ENCODE peak calls at places on chromosomes 11 and 22, in five cellular contexts. I is A549, D is HepG2, Z is GM12878, B is K562. H is an unnamed sample. For H3K4me1, the result is how much of the 10 kb centered on the place peaks cover.

GRCh38 chr11:63867511-63867910 is 28.6 kb downstream of the MARK2 start:
- DNase-seq in B (no peak), I (no peak), D (no peak), Z (no peak), H (no peak)

GRCh38 chr11:34648036-34648435 is 27.1 kb downstream of the EHF start:
- DNase-seq in Z (no peak), B (no peak), D (no peak), I (no peak), H (no peak)

GRCh38 chr22:37802310-37803194 is 5.2 kb upstream of the GCAT start:
- DNase-seq in D (peak), I (no peak), B (peak), Z (no peak), H (peak)

GRCh38 chr22:24957043-24957442 is 4.5 kb downstream of the KIAA1671 start:
- DNase-seq in I (no peak), D (no peak), B (no peak), Z (no peak), H (no peak)

GRCh38 chr11:581752-582151 is 5.5 kb downstream of the PHRF1 start:
- DNase-seq in D (no peak), Z (no peak), B (no peak), I (no peak), H (no peak)

GRCh38 chr22:21038405-21038804 is 6.0 kb upstream of the SLC7A4 start:
- DNase-seq in D (no peak), Z (no peak), B (no peak), I (no peak), H (no peak)

GRCh38 chr11:31940396-31941037 is 129.4 kb upstream of the PAX6 start:
- DNase-seq in D (no peak), B (no peak), Z (no peak), I (no peak), H (peak)

GRCh38 chr11:114280696-114281095 is 15.5 kb upstream of the NNMT start:
- DNase-seq in D (peak), Z (no peak), B (peak), I (peak), H (peak)

GRCh38 chr11:36010010-36010740 is 66.3 kb downstream of the LDLRAD3 start:
- DNase-seq in B (no peak), I (no peak), Z (no peak), D (no peak), H (no peak)

GRCh38 chr11:134532921-134533421 is 120.9 kb upstream of the B3GAT1 start:
- DNase-seq in B (no peak), Z (no peak), D (no peak), I (no peak), H (no peak)

GRCh38 chr22:16783453-16783852 is 41.8 kb downstream of the XKR3 start:
- DNase-seq in Z (no peak), B (no peak), D (no peak), I (no peak), H (no peak)

GRCh38 chr22:30502911-30503310 is 2.6 kb downstream of the SEC14L4 start:
- DNase-seq in Z (no peak), I (no peak), B (no peak), D (no peak), H (no peak)

GRCh38 chr11:71563401-71563800 is 2.0 kb upstream of the KRTAP5-10 start:
- DNase-seq in I (peak), Z (no peak), B (peak), D (peak), H (peak)

GRCh38 chr11:129333873-129334272 is 41.8 kb upstream of the BARX2 start:
- DNase-seq in D (no peak), B (no peak), I (peak), Z (no peak), H (no peak)

GRCh38 chr11:5600374-5600851 is 4.0 kb downstream of the TRIM6 start:
- DNase-seq in I (peak), Z (peak), D (peak), B (peak), H (peak)

GRCh38 chr22:20021196-20022181 is 579 bp downstream of the TANGO2 start:
- DNase-seq in I (no peak), Z (no peak), B (peak), D (peak), H (peak)

GRCh38 chr11:65492637-65493366 is 6.0 kb upstream of the MALAT1 start:
- DNase-seq in I (no peak), B (peak), D (no peak), Z (peak), H (peak)

GRCh38 chr22:39493759-39494158 is 8.3 kb upstream of the MIEF1 start:
- DNase-seq in B (no peak), Z (no peak), I (no peak), D (no peak), H (no peak)

GRCh38 chr11:46694607-46695006 is 5.8 kb downstream of the ARHGAP1 start:
- DNase-seq in I (no peak), D (no peak), Z (no peak), B (no peak), H (no peak)

GRCh38 chr11:67072295-67072694 is 15.6 kb downstream of the RHOD start:
- DNase-seq in Z (no peak), B (no peak), D (no peak), I (no peak), H (no peak)

GRCh38 chr11:12888525-12889158 is 120.5 kb upstream of the RASSF10 start:
- DNase-seq in D (peak), B (peak), I (peak), Z (no peak), H (peak)

GRCh38 chr11:95296621-95297025 is 65.6 kb upstream of the SESN3 start:
- DNase-seq in B (no peak), D (no peak), I (no peak), Z (peak), H (no peak)

GRCh38 chr11:59822989-59823566 is 12.5 kb upstream of the MRPL16 start:
- DNase-seq in I (peak), D (peak), Z (no peak), B (peak), H (peak)

GRCh38 chr11:60952742-60953170 is 780 bp upstream of the SLC15A3 start:
- DNase-seq in Z (no peak), D (no peak), B (no peak), I (no peak), H (no peak)

GRCh38 chr22:32684822-32685187 is 116.7 kb upstream of the TIMP3 start:
- DNase-seq in B (no peak), D (no peak), Z (no peak), I (no peak), H (no peak)

GRCh38 chr22:41934284-41935014 is 7.8 kb upstream of the TNFRSF13C start:
- DNase-seq in I (no peak), Z (no peak), D (no peak), B (no peak), H (no peak)

GRCh38 chr22:49871482-49871881 is 17.8 kb downstream of the ZBED4 start:
- DNase-seq in D (no peak), I (no peak), Z (no peak), B (peak), H (no peak)

GRCh38 chr11:62370743-62371440 is 33.6 kb downstream of the ASRGL1 start:
- DNase-seq in I (no peak), D (no peak), Z (no peak), B (no peak), H (no peak)

GRCh38 chr11:34140149-34140548 is 34.7 kb downstream of the NAT10 start:
- DNase-seq in B (no peak), Z (no peak), I (no peak), D (no peak), H (no peak)

GRCh38 chr22:36010913-36011312 is 17.7 kb downstream of the RBFOX2 start:
- DNase-seq in Z (no peak), B (no peak), D (no peak), I (no peak), H (peak)

DNA sequence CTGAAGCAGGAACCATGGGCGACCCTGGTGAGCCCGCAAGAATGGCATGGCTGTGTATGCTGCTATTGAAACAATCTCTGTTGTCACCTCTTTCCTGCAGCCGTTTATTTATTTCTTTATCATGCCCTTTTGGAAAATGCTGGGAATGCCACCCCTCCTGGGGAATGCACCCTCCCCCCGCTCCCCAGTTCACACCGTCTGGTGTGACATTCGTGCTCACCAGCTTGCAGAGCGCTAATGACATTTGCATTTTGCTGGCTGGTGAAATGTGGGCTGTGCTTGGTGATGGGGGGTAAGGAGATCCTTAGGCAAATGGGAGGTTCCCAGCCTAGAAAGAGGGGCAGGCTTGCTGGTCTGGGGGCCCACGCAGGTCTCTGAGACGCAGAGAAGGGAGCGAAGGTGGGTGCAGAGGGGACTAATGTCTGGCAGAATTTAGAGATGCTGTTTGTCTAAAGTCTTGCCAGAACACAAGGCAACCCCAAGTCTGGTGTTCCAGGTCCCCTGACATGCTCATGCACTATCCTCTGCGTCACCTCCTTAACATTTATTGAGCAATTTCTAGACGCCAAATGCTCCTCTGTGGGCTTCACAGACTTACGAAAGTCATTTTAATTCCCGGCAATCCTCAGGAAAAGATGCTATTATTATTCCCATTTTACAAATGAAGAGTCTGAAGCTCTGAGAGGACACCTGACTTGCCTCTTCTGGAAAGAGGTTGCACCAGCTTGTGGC is 91.7 kb downstream of the TP53I11 start:
- DNase-seq in D (no peak), Z (no peak), I (no peak), B (no peak), H (no peak)
- H3K4me1 ChIP-seq in D (under half), Z (under half), I (half or more), B (under half), H (under half)

GRCh38 chr11:78040691-78041379 is 17.8 kb upstream of the KCTD14 start:
- DNase-seq in I (no peak), B (peak), D (no peak), Z (no peak), H (no peak)
- H3K27ac ChIP-seq in I (peak), B (peak), D (no peak), Z (no peak), H (peak)

GRCh38 chr11:70556884-70557741 is 158.8 kb downstream of the CTTN start:
- DNase-seq in D (no peak), Z (no peak), B (no peak), I (no peak), H (no peak)
- TF ChIP-seq MYC in D (no peak), Z (no peak), B (no peak), I (no peak), H (no peak)

DNA sequence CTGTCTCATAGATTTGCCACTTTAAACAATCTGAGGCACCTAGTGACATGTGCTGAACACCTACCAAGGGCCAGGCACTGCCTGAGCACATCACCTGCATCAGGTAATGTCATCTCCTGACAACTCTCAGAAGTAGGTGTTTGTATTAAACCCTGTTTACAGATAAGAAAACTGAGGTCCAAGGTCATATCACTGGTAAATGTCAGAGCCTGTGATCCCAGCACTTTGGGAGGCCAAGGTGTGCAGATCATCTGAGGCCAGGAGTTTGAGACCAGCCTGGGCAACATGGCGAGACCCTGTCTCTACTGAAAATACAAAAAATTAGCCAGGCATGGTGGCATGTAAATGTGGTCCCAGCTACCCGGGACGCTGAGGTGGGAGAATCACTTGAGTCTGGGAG is 39.1 kb upstream of the ACCSL start:
- DNase-seq in Z (no peak), D (no peak), I (no peak), B (no peak), H (no peak)
- H3K4me1 ChIP-seq in Z (under half), D (under half), I (under half), B (under half), H (under half)

DNA sequence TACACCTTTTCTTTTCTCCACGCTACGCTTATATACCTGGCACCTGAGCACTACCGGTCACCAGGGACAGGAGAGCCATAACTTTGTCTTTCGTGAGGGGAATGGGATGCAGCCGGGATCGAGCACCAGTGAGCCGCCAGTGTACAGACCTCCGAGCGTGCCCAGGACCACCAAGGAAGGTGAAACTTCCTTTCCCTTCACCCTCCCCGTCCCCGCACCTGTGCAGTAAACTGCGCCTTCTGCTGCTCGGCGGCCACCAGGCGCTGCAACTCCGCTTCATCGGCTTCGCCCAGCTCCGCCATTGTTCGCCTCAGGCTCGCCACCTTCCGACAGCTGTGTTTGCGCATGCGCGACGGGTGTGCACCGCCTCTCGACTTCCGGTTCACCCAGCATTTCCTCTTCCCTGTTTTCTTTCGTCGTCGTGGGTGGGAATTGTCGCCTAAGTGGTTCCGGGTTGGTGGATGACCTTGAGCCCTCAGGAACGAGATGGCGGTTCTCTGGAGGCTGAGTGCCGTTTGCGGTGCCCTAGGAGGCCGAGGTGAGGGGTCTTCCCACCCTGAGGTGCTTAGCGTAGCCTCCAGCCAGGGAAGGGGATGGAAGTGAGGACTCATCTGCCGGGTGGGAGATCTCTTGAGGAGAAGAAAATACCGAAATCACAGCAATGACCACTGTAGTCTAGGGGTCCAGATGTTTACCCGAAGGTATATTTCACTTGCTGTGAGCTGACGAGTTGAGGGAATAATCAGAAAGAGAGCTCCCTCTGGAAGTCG is at the start of the genes SDHD and TIMM8B:
- DNase-seq in Z (peak), B (peak), I (peak), D (peak), H (peak)
- H3K27ac ChIP-seq in Z (peak), B (peak), I (peak), D (peak), H (peak)

H was measured in endothelial cell of umbilical vein.